ENCODE peak calls at places on chromosomes 1 and 21, in seven cellular contexts. R is HepG2, W is H1, J is GM12878, A is HCT116, G is SK-N-SH, D is K562. T is an unnamed sample.
A peak's percentile ranks its signal among the peaks of the same experiment; 100 is the strongest.

GRCh38 chr1:50742523-50742922 is 217.5 kb downstream of the FAF1 start:
- DNase-seq in G (no peak), J (no peak), A (no peak), D (no peak), W (no peak), R (no peak), T (no peak)

GRCh38 chr1:226001852-226002666 is 2.9 kb upstream of the SDE2 start:
- DNase-seq in A (no peak), W (no peak), J (no peak), D (peak; percentile 64), R (peak; percentile 33), G (no peak), T (peak; percentile 46)

GRCh38 chr1:19096036-19096833 is 113.8 kb downstream of the UBR4 start:
- DNase-seq in A (peak; percentile 6), W (no peak), G (peak; percentile 37), D (no peak), R (peak; percentile 24), J (no peak), T (peak; percentile 54)

GRCh38 chr1:232922475-232922874 is 27.9 kb upstream of the NTPCR start:
- DNase-seq in W (no peak), A (no peak), R (no peak), G (no peak), D (no peak), J (no peak), T (no peak)

GRCh38 chr21:45404726-45405270 is at the start of gene COL18A1:
- DNase-seq in R (no peak), D (peak; percentile 99), J (no peak), G (peak; percentile 98), A (no peak), W (no peak), T (peak; percentile 96)

GRCh38 chr1:22326931-22327330 is 124.7 kb upstream of the ZBTB40 start:
- DNase-seq in W (no peak), G (no peak), A (no peak), J (no peak), R (no peak), D (no peak), T (no peak)

GRCh38 chr1:20632386-20632785 is 872 bp upstream of the PINK1 start:
- DNase-seq in W (no peak), D (no peak), G (no peak), R (no peak), A (no peak), J (no peak), T (no peak)

GRCh38 chr1:44418022-44418673 is 13.1 kb downstream of the RNF220 start:
- DNase-seq in G (peak; percentile 37), J (no peak), R (no peak), W (no peak), A (no peak), D (no peak), T (no peak)

GRCh38 chr1:209620484-209620879 is 31.7 kb downstream of the LAMB3 start:
- DNase-seq in W (no peak), J (no peak), R (no peak), A (no peak), D (no peak), G (no peak), T (no peak)

GRCh38 chr1:84387480-84388163 is 10.7 kb upstream of the DNASE2B start:
- DNase-seq in D (no peak), R (no peak), G (no peak), W (no peak), A (no peak), J (no peak), T (no peak)

GRCh38 chr1:221117548-221117951 is 238.3 kb downstream of the HLX start:
- DNase-seq in R (no peak), D (no peak), W (no peak), J (no peak), A (no peak), G (peak; percentile 49), T (no peak)

GRCh38 chr1:151907363-151908139 is 1.8 kb downstream of the THEM4 start:
- DNase-seq in D (no peak), G (no peak), R (no peak), A (peak; percentile 31), J (no peak), W (no peak), T (no peak)

GRCh38 chr1:25199876-25200620 is 32.3 kb downstream of the SYF2 start:
- DNase-seq in A (no peak), J (no peak), W (no peak), R (no peak), D (no peak), G (no peak), T (no peak)

GRCh38 chr1:39691383-39692151 is at the start of gene HPCAL4:
- DNase-seq in R (peak; percentile 72), G (peak; percentile 96), A (peak; percentile 74), D (peak; percentile 96), W (peak; percentile 77), J (no peak), T (peak; percentile 92)

GRCh38 chr1:38026592-38027200 is 14.2 kb downstream of the UTP11 start:
- DNase-seq in R (no peak), A (no peak), J (no peak), D (no peak), W (no peak), G (no peak), T (peak; percentile 49)

GRCh38 chr1:5937373-5937857 is 54.8 kb downstream of the NPHP4 start:
- DNase-seq in W (no peak), R (no peak), J (no peak), A (no peak), G (no peak), D (no peak), T (no peak)

GRCh38 chr1:226309398-226310122 is 596 bp upstream of the LIN9 start:
- DNase-seq in R (peak; percentile 17), D (no peak), A (no peak), W (no peak), G (no peak), J (no peak), T (peak; percentile 21)

GRCh38 chr1:56868761-56869160 is 14.2 kb downstream of the C8A start:
- DNase-seq in W (no peak), R (no peak), D (no peak), J (no peak), A (no peak), G (no peak), T (no peak)

DNA sequence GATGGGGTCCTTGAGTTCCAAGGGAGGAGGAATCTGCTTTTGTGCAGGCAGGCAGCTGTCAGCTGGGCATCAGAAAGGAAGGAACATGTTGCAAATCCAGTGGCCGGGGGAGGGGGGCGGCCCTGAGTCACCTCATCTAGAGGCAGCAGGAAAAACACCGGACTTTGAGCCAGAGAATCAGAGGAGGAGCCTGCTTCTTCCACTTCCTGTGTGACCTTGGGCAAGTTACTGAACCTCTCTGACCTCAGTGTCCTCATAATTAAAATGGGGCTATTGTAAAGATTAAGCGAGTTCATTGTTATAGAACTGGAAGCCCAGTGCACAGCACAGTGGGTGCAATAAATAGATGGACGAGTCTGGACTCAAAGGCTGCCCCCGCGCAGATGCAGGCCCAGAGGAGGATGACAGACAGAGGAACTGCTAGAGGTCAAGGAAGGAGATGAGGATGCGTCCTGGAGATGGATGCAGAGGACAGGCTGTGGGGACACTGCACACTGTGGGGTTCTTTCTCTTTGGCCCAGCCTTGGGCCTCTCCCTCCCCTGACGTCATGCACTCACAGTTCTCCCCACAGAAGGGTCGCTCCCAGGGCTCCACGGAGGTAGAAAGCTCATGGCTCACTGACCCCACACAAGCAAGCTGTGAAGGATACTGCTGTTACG is 714.3 kb downstream of the MATN1 start:
- DNase-seq in G (no peak), W (no peak), A (no peak), R (peak; percentile 43), D (no peak), J (no peak), T (no peak)
- TF ChIP-seq JUND in G (no peak), W (no peak), A (no peak), R (no peak), D (no peak), J (no peak), T (no peak)

GRCh38 chr1:180964609-180965008 is 51.9 kb downstream of the KIAA1614 start:
- DNase-seq in A (no peak), D (no peak), W (no peak), R (no peak), J (no peak), G (no peak), T (no peak)

GRCh38 chr1:180966310-180966709 is 53.6 kb downstream of the KIAA1614 start:
- DNase-seq in D (no peak), R (no peak), G (no peak), A (no peak), J (no peak), W (no peak), T (no peak)

GRCh38 chr1:180966744-180967536 is 54.2 kb downstream of the KIAA1614 start:
- DNase-seq in J (no peak), A (no peak), R (no peak), W (no peak), G (no peak), D (no peak), T (no peak)

GRCh38 chr1:180962178-180962577 is 49.5 kb downstream of the KIAA1614 start:
- DNase-seq in G (no peak), D (no peak), A (no peak), W (no peak), R (no peak), J (no peak), T (peak; percentile 51)

DNA sequence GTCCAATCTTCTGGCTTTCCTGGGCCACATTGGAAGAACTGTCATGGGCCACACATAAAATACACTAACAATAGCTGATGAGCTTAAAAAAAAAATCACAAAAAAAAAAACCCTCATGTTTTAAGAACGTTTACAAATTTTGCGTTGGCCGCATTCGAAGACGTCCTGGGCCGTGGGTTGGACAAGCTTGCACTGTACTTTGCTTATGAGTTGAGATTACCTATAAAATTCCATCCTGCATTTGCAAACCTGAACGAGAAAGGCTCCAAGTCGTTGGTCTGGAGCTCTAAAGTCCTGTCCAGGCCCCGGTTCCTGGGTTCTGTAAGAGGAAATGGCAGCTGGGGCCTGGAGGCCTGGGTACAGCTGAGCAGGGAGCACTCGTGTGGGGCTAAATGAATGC is 51.4 kb downstream of the KIAA1614 start:
- DNase-seq in G (no peak), J (no peak), R (no peak), D (no peak), W (no peak), A (no peak), T (no peak)
- TF ChIP-seq JUND in G (no peak), J (no peak), R (no peak), D (no peak), W (no peak), A (no peak), T (no peak)

DNA sequence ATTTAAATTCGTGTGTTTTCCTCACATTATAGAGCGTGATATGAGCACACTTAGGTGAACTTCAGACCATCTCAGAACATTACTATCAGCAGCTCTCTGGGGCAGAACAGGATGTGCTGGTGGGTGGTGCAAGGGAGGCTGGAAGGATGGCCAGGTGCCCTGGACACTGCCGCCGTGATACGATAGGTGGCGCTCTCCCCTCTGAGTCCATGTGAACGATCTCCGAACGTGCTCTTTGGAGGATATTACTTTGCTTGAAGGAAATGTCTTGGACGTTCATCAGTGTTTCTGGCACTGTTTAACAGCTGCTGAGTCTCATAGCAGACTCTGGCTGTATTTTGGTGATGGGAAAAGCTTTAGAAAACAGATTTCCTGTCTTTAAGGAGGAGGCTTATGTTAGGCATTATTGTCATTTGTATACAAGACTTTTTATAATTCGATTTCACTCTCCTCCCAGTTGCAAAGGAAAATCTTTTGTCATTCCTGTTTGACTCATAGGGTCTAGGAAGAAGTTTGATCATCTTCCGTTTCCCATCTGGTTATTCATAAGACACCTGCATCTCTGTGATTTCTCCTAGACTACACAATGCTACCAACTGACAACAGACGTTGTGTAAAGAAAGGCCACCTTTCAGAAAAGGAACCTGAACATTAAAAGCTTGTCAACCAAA is 386.2 kb upstream of the ADGRL2 start:
- DNase-seq in R (no peak), J (peak; percentile 9), A (peak; percentile 8), W (peak; percentile 57), G (peak; percentile 31), D (peak; percentile 10), T (peak; percentile 64)
- TF ChIP-seq JUND in R (no peak), J (no peak), A (no peak), W (no peak), G (no peak), D (no peak), T (no peak)

GRCh38 chr21:42640486-42640885 is 12.9 kb upstream of the PDE9A start:
- DNase-seq in W (no peak), D (no peak), G (no peak), R (no peak), J (no peak), A (no peak), T (no peak)
- TF ChIP-seq JUND in W (no peak), D (no peak), G (no peak), R (no peak), J (no peak), A (no peak), T (no peak)